ENCODE peak calls at places on chromosomes 4 and X, in four cellular contexts. U, S, T and Y are unnamed samples.

GRCh38 chrX:144722307-144722706 is 525.0 kb upstream of the SPANXN1 start:
- DNase-seq in U (no peak), S (no peak), T (no peak), Y (no peak)

GRCh38 chr4:82780398-82781231 is 18.0 kb downstream of the SCD5 start:
- DNase-seq in U (no peak), S (peak; percentile 43), T (no peak), Y (no peak)

GRCh38 chrX:93875621-93876282 is 201.7 kb downstream of the FAM133A start:
- DNase-seq in U (no peak), S (no peak), T (no peak), Y (no peak)

GRCh38 chr4:102439835-102440234 is 61.3 kb upstream of the NFKB1 start:
- DNase-seq in U (no peak), S (no peak), T (no peak), Y (no peak)

GRCh38 chr4:142743071-142743825 is 102.9 kb downstream of the INPP4B start:
- DNase-seq in U (no peak), S (no peak), T (no peak), Y (no peak)

GRCh38 chrX:27350476-27350875 is 112.7 kb downstream of the PPP4R3C start:
- DNase-seq in U (no peak), S (no peak), T (no peak), Y (no peak)

GRCh38 chrX:6500717-6501116 is 34.2 kb downstream of the VCX3A start:
- DNase-seq in U (no peak), S (no peak), T (no peak), Y (no peak)

GRCh38 chr4:153900426-153900825 is 111.5 kb upstream of the SFRP2 start:
- DNase-seq in U (no peak), S (no peak), T (no peak), Y (no peak)

GRCh38 chr4:161841759-161842158 is 322.0 kb downstream of the FSTL5 start:
- DNase-seq in U (no peak), S (no peak), T (no peak), Y (no peak)

GRCh38 chr4:87092389-87093141 is 127.9 kb downstream of the KLHL8 start:
- DNase-seq in U (no peak), S (no peak), T (peak; percentile 22), Y (peak; percentile 31)

GRCh38 chr4:1033840-1034551 is 22.6 kb downstream of the FGFRL1 start:
- DNase-seq in U (no peak), S (no peak), T (no peak), Y (no peak)

GRCh38 chrX:155313766-155314165 is 20.6 kb downstream of the CLIC2 start:
- DNase-seq in U (no peak), S (no peak), T (no peak), Y (no peak)

GRCh38 chrX:119266364-119266995 is 30.4 kb downstream of the PGRMC1 start:
- DNase-seq in U (peak; percentile 4), S (no peak), T (peak; percentile 29), Y (peak; percentile 19)

GRCh38 chr4:87851332-87851731 is 18.6 kb downstream of the MEPE start:
- DNase-seq in U (no peak), S (no peak), T (no peak), Y (no peak)

GRCh38 chrX:2955838-2956237 is 26.7 kb upstream of the ARSD start:
- DNase-seq in U (no peak), S (no peak), T (no peak), Y (no peak)

GRCh38 chr4:71287305-71287704 is 51.5 kb upstream of the SLC4A4 start:
- DNase-seq in U (no peak), S (no peak), T (no peak), Y (no peak)

GRCh38 chrX:130895299-130895698 is 7.7 kb downstream of the ENOX2 start:
- DNase-seq in U (no peak), S (no peak), T (no peak), Y (no peak)

GRCh38 chr4:27616166-27616565 is 755.5 kb downstream of the STIM2 start:
- DNase-seq in U (no peak), S (no peak), T (no peak), Y (no peak)

GRCh38 chr4:3827616-3828492 is 61.7 kb downstream of the ADRA2C start:
- DNase-seq in U (no peak), S (no peak), T (no peak), Y (no peak)

GRCh38 chr4:188596027-188596426 is 456.8 kb downstream of the TRIML1 start:
- DNase-seq in U (no peak), S (no peak), T (no peak), Y (no peak)

GRCh38 chrX:63503541-63503940 is 152.4 kb upstream of the SPIN4 start:
- DNase-seq in U (peak; percentile 3), S (no peak), T (no peak), Y (no peak)

GRCh38 chrX:1388651-1389050 is 3.3 kb downstream of the SLC25A6 start:
- DNase-seq in U (no peak), S (no peak), T (no peak), Y (no peak)

GRCh38 chrX:154655786-154656185 is 2.4 kb upstream of the CTAG2 start:
- DNase-seq in U (no peak), S (no peak), T (no peak), Y (no peak)

GRCh38 chr4:138938371-138938699 is 77.2 kb upstream of the NOCT start:
- DNase-seq in U (peak; percentile 44), S (no peak), T (peak; percentile 12), Y (peak; percentile 26)

GRCh38 chr4:77921701-77922100 is 59.1 kb downstream of the MRPL1 start:
- DNase-seq in U (peak; percentile 15), S (no peak), T (no peak), Y (no peak)

GRCh38 chrX:37472836-37473235 is 98.6 kb upstream of the LANCL3 start:
- DNase-seq in U (no peak), S (no peak), T (no peak), Y (no peak)

GRCh38 chr4:110193822-110194761 is 4.3 kb downstream of the ELOVL6 start:
- DNase-seq in U (peak; percentile 85), S (peak; percentile 79), T (peak; percentile 86), Y (peak; percentile 77)

GRCh38 chrX:133444952-133445831 is 29.9 kb upstream of the GPC4 start:
- DNase-seq in U (peak; percentile 15), S (no peak), T (no peak), Y (no peak)

GRCh38 chrX:29530520-29530919 is 684.8 kb upstream of the MAGEB2 start:
- DNase-seq in U (no peak), S (no peak), T (no peak), Y (no peak)

GRCh38 chr4:139786494-139787354 is 121.1 kb downstream of the MGST2 start:
- DNase-seq in U (no peak), S (no peak), T (no peak), Y (peak; percentile 28)

GRCh38 chr4:1686440-1687036 is 2.4 kb upstream of the FAM53A start:
- DNase-seq in U (no peak), S (no peak), T (no peak), Y (no peak)

GRCh38 chr4:101785476-101785875 is 5.1 kb upstream of the BANK1 start:
- DNase-seq in U (no peak), S (no peak), T (no peak), Y (no peak)

GRCh38 chr4:15674926-15675325 is 6.7 kb upstream of the FAM200B start:
- DNase-seq in U (no peak), S (no peak), T (no peak), Y (no peak)

GRCh38 chrX:105698386-105698785 is 124.0 kb upstream of the NRK start:
- DNase-seq in U (no peak), S (no peak), T (no peak), Y (no peak)

GRCh38 chrX:119885554-119886428 is 9.9 kb upstream of the AKAP14 start:
- DNase-seq in U (no peak), S (no peak), T (no peak), Y (no peak)

GRCh38 chr4:47531241-47531953 is 46.3 kb downstream of the ATP10D start:
- DNase-seq in U (peak; percentile 44), S (peak; percentile 71), T (peak; percentile 30), Y (peak; percentile 34)

GRCh38 chrX:121457096-121457495 is 409.7 kb downstream of the GLUD2 start:
- DNase-seq in U (no peak), S (no peak), T (no peak), Y (no peak)

GRCh38 chrX:19728915-19729314 is 158.5 kb downstream of the SH3KBP1 start:
- DNase-seq in U (no peak), S (no peak), T (no peak), Y (no peak)

GRCh38 chr4:6180841-6181631 is 19.3 kb downstream of the JAKMIP1 start:
- DNase-seq in U (no peak), S (peak; percentile 62), T (peak; percentile 69), Y (peak; percentile 66)

GRCh38 chrX:149949743-149950436 is 11.6 kb upstream of the EOLA2 start:
- DNase-seq in U (no peak), S (no peak), T (no peak), Y (no peak)

GRCh38 chrX:149948001-149948400 is 9.7 kb upstream of the EOLA2 start:
- DNase-seq in U (no peak), S (no peak), T (no peak), Y (no peak)

GRCh38 chrX:149950681-149951080 is 12.4 kb upstream of the EOLA2 start:
- DNase-seq in U (peak; percentile 28), S (no peak), T (peak; percentile 3), Y (peak; percentile 13)
- TF ChIP-seq CTCF in U (no peak), S (no peak), T (no peak), Y (no peak)

GRCh38 chrX:43731086-43731485 is 75.0 kb downstream of the MAOA start:
- DNase-seq in U (no peak), S (no peak), T (no peak), Y (no peak)
- TF ChIP-seq CTCF in U (no peak), S (no peak), T (no peak), Y (no peak)

GRCh38 chr4:108683479-108683878 is 33.1 kb downstream of the OSTC start:
- DNase-seq in U (peak; percentile 2), S (no peak), T (peak; percentile 7), Y (peak; percentile 11)
- TF ChIP-seq CTCF in U (peak; percentile 15), S (no peak), T (no peak), Y (peak; percentile 39)

DNA sequence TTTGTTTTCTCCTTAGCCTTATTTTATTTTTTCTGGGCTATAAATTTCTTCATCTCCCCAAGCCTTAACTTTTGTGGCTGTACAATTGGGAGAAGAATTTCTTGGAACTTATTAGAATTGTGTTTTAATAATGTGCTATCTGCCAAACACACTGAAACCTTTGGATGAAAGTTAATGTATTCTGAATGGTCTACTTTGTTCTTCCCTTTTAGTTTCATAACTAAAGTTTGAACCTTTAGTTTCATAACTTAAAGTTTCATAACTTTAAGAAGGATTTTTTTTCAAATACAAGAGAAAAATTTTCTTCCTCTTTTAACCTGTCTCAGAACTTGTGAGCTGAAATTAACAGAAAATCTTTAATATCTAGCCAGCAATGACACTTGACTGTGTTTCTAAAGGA is 182.2 kb downstream of the ARHGAP24 start:
- DNase-seq in U (no peak), S (no peak), T (no peak), Y (no peak)
- TF ChIP-seq CTCF in U (no peak), S (no peak), T (no peak), Y (no peak)

GRCh38 chrX:123673813-123674212 is 59.0 kb downstream of the THOC2 start:
- DNase-seq in U (no peak), S (no peak), T (no peak), Y (no peak)

GRCh38 chrX:123675154-123675553 is 57.7 kb downstream of the THOC2 start:
- DNase-seq in U (no peak), S (no peak), T (no peak), Y (no peak)
- TF ChIP-seq CTCF in U (no peak), S (no peak), T (no peak), Y (no peak)